ENCODE peak calls at places on chromosomes 16 and 17, in nine cellular contexts. One of them, this sample, is unnamed.

GRCh38 chr16:53435066-53435688 is 906 bp downstream of the RBL2 start:
- DNase-seq in NCI-H2171 treated with DMSO at 0.1 percent for 48 hours: peak; percentile 76
- DNase-seq in A549: peak; percentile 85
- DNase-seq in PC-3: peak; percentile 73
- DNase-seq in sigmoid colon: peak; percentile 87
- DNase-seq in non-pigmented ciliary epithelial cell: peak; percentile 59
- DNase-seq in foreskin keratinocyte: peak; percentile 76
- DNase-seq in activated naive CD4-positive, alpha-beta T cell treated with anti-CD3 and anti-CD28 coated beads, Interleukin-2, amount 10 ng/mL, durations not matched to agents 7 days and 5 days: peak; percentile 77
- DNase-seq in iPS DF 19.7: no peak
- DNase-seq in this sample: peak; percentile 86

GRCh38 chr17:64783556-64784352 is 121.6 kb upstream of the SMURF2 start:
- DNase-seq in A549: no peak
- DNase-seq in sigmoid colon: no peak
- DNase-seq in iPS DF 19.7: no peak
- DNase-seq in non-pigmented ciliary epithelial cell: no peak
- DNase-seq in activated naive CD4-positive, alpha-beta T cell treated with anti-CD3 and anti-CD28 coated beads, Interleukin-2, amount 10 ng/mL, durations not matched to agents 7 days and 5 days: no peak
- DNase-seq in foreskin keratinocyte: no peak
- DNase-seq in NCI-H2171 treated with DMSO at 0.1 percent for 48 hours: no peak
- DNase-seq in PC-3: no peak
- DNase-seq in this sample: no peak

GRCh38 chr16:12215302-12216105 is 239.0 kb downstream of the SNX29 start:
- DNase-seq in PC-3: no peak
- DNase-seq in activated naive CD4-positive, alpha-beta T cell treated with anti-CD3 and anti-CD28 coated beads, Interleukin-2, amount 10 ng/mL, durations not matched to agents 7 days and 5 days: no peak
- DNase-seq in non-pigmented ciliary epithelial cell: no peak
- DNase-seq in NCI-H2171 treated with DMSO at 0.1 percent for 48 hours: no peak
- DNase-seq in iPS DF 19.7: no peak
- DNase-seq in sigmoid colon: no peak
- DNase-seq in A549: no peak
- DNase-seq in foreskin keratinocyte: no peak
- DNase-seq in this sample: no peak

GRCh38 chr16:12089492-12090161 is 113.1 kb downstream of the SNX29 start:
- DNase-seq in non-pigmented ciliary epithelial cell: no peak
- DNase-seq in PC-3: no peak
- DNase-seq in sigmoid colon: peak; percentile 67
- DNase-seq in activated naive CD4-positive, alpha-beta T cell treated with anti-CD3 and anti-CD28 coated beads, Interleukin-2, amount 10 ng/mL, durations not matched to agents 7 days and 5 days: peak; percentile 62
- DNase-seq in A549: no peak
- DNase-seq in NCI-H2171 treated with DMSO at 0.1 percent for 48 hours: no peak
- DNase-seq in iPS DF 19.7: peak; percentile 35
- DNase-seq in foreskin keratinocyte: peak; percentile 47
- DNase-seq in this sample: no peak

GRCh38 chr17:27453466-27453865 is 2.8 kb upstream of the KSR1 start:
- DNase-seq in PC-3: peak; percentile 27
- DNase-seq in sigmoid colon: no peak
- DNase-seq in A549: no peak
- DNase-seq in NCI-H2171 treated with DMSO at 0.1 percent for 48 hours: no peak
- DNase-seq in iPS DF 19.7: no peak
- DNase-seq in foreskin keratinocyte: no peak
- DNase-seq in activated naive CD4-positive, alpha-beta T cell treated with anti-CD3 and anti-CD28 coated beads, Interleukin-2, amount 10 ng/mL, durations not matched to agents 7 days and 5 days: no peak
- DNase-seq in non-pigmented ciliary epithelial cell: no peak
- DNase-seq in this sample: no peak

GRCh38 chr17:2035549-2036490 is 5.9 kb downstream of the DPH1 start:
- DNase-seq in iPS DF 19.7: no peak
- DNase-seq in PC-3: no peak
- DNase-seq in activated naive CD4-positive, alpha-beta T cell treated with anti-CD3 and anti-CD28 coated beads, Interleukin-2, amount 10 ng/mL, durations not matched to agents 7 days and 5 days: no peak
- DNase-seq in non-pigmented ciliary epithelial cell: no peak
- DNase-seq in NCI-H2171 treated with DMSO at 0.1 percent for 48 hours: peak; percentile 39
- DNase-seq in A549: no peak
- DNase-seq in sigmoid colon: no peak
- DNase-seq in foreskin keratinocyte: no peak
- DNase-seq in this sample: no peak

GRCh38 chr17:63479495-63480184 is 2.8 kb downstream of the ACE start:
- DNase-seq in A549: no peak
- DNase-seq in PC-3: no peak
- DNase-seq in activated naive CD4-positive, alpha-beta T cell treated with anti-CD3 and anti-CD28 coated beads, Interleukin-2, amount 10 ng/mL, durations not matched to agents 7 days and 5 days: peak; percentile 16
- DNase-seq in sigmoid colon: no peak
- DNase-seq in NCI-H2171 treated with DMSO at 0.1 percent for 48 hours: peak; percentile 32
- DNase-seq in foreskin keratinocyte: no peak
- DNase-seq in non-pigmented ciliary epithelial cell: no peak
- DNase-seq in iPS DF 19.7: no peak
- DNase-seq in this sample: no peak

GRCh38 chr17:13114601-13115024 is 96.8 kb upstream of the ELAC2 start:
- DNase-seq in non-pigmented ciliary epithelial cell: peak; percentile 14
- DNase-seq in sigmoid colon: no peak
- DNase-seq in iPS DF 19.7: peak; percentile 17
- DNase-seq in foreskin keratinocyte: no peak
- DNase-seq in activated naive CD4-positive, alpha-beta T cell treated with anti-CD3 and anti-CD28 coated beads, Interleukin-2, amount 10 ng/mL, durations not matched to agents 7 days and 5 days: no peak
- DNase-seq in A549: peak; percentile 63
- DNase-seq in PC-3: peak; percentile 71
- DNase-seq in NCI-H2171 treated with DMSO at 0.1 percent for 48 hours: peak; percentile 1
- DNase-seq in this sample: peak; percentile 18

GRCh38 chr17:35847633-35848373 is 20.9 kb downstream of the HEATR9 start:
- DNase-seq in A549: no peak
- DNase-seq in activated naive CD4-positive, alpha-beta T cell treated with anti-CD3 and anti-CD28 coated beads, Interleukin-2, amount 10 ng/mL, durations not matched to agents 7 days and 5 days: no peak
- DNase-seq in iPS DF 19.7: no peak
- DNase-seq in sigmoid colon: no peak
- DNase-seq in PC-3: no peak
- DNase-seq in foreskin keratinocyte: no peak
- DNase-seq in NCI-H2171 treated with DMSO at 0.1 percent for 48 hours: no peak
- DNase-seq in non-pigmented ciliary epithelial cell: no peak
- DNase-seq in this sample: no peak

GRCh38 chr16:55077231-55077630 is 146.6 kb downstream of the IRX5 start:
- DNase-seq in NCI-H2171 treated with DMSO at 0.1 percent for 48 hours: no peak
- DNase-seq in PC-3: no peak
- DNase-seq in sigmoid colon: peak; percentile 17
- DNase-seq in activated naive CD4-positive, alpha-beta T cell treated with anti-CD3 and anti-CD28 coated beads, Interleukin-2, amount 10 ng/mL, durations not matched to agents 7 days and 5 days: no peak
- DNase-seq in non-pigmented ciliary epithelial cell: no peak
- DNase-seq in foreskin keratinocyte: no peak
- DNase-seq in iPS DF 19.7: no peak
- DNase-seq in A549: no peak
- DNase-seq in this sample: no peak

GRCh38 chr17:30433514-30433913 is 43.7 kb upstream of the GOSR1 start:
- DNase-seq in activated naive CD4-positive, alpha-beta T cell treated with anti-CD3 and anti-CD28 coated beads, Interleukin-2, amount 10 ng/mL, durations not matched to agents 7 days and 5 days: no peak
- DNase-seq in A549: peak; percentile 20
- DNase-seq in NCI-H2171 treated with DMSO at 0.1 percent for 48 hours: no peak
- DNase-seq in sigmoid colon: no peak
- DNase-seq in PC-3: peak; percentile 78
- DNase-seq in non-pigmented ciliary epithelial cell: peak; percentile 94
- DNase-seq in iPS DF 19.7: no peak
- DNase-seq in foreskin keratinocyte: peak; percentile 82
- DNase-seq in this sample: no peak

GRCh38 chr16:51938861-51939260 is 608.1 kb downstream of the TOX3 start:
- DNase-seq in iPS DF 19.7: no peak
- DNase-seq in foreskin keratinocyte: peak; percentile 71
- DNase-seq in A549: no peak
- DNase-seq in NCI-H2171 treated with DMSO at 0.1 percent for 48 hours: peak; percentile 96
- DNase-seq in sigmoid colon: no peak
- DNase-seq in non-pigmented ciliary epithelial cell: no peak
- DNase-seq in PC-3: no peak
- DNase-seq in activated naive CD4-positive, alpha-beta T cell treated with anti-CD3 and anti-CD28 coated beads, Interleukin-2, amount 10 ng/mL, durations not matched to agents 7 days and 5 days: no peak
- DNase-seq in this sample: no peak

This sample was measured in T47D.